ENCODE peak calls at places on chromosomes 16 and 17, in ten cellular contexts. A is right lobe of liver, D is transverse colon, L is spleen, F is endothelial cell of umbilical vein, P is GM12878, E is IMR-90, K is stomach, O is heart left ventricle, Q is A549. C is an unnamed sample.
A peak's percentile ranks its signal among the peaks of the same experiment; 100 is the strongest.

GRCh38 chr17:10292057-10292931 is 80.5 kb downstream of the MYH13 start:
- DNase-seq in P (peak; percentile 20), D (peak; percentile 11), K (no peak), F (no peak), E (peak; percentile 26), Q (no peak), A (no peak), L (no peak), O (peak; percentile 77), C (no peak)

GRCh38 chr16:22788190-22788530 is 25.8 kb upstream of the HS3ST2 start:
- DNase-seq in O (no peak), L (no peak), F (no peak), E (no peak), P (no peak), A (no peak), D (no peak), Q (no peak), K (no peak), C (no peak)

GRCh38 chr16:16930309-16931000 is 540.3 kb downstream of the XYLT1 start:
- DNase-seq in D (no peak), Q (no peak), K (no peak), O (no peak), E (no peak), F (no peak), A (no peak), L (no peak), P (no peak), C (no peak)

GRCh38 chr16:3536851-3537250 is 36.0 kb downstream of the CLUAP1 start:
- DNase-seq in O (peak; percentile 38), A (no peak), E (peak; percentile 2), L (no peak), Q (no peak), K (no peak), P (no peak), F (no peak), D (no peak), C (no peak)

GRCh38 chr16:16071631-16072244 is 122.3 kb downstream of the ABCC1 start:
- DNase-seq in O (peak; percentile 52), P (no peak), E (peak; percentile 78), F (no peak), Q (no peak), K (peak; percentile 86), A (no peak), D (no peak), L (no peak), C (no peak)

GRCh38 chr17:6455321-6455705 is 11.1 kb downstream of the PIMREG start:
- DNase-seq in Q (no peak), D (peak; percentile 62), K (peak; percentile 60), P (no peak), E (peak; percentile 17), O (peak; percentile 23), L (peak; percentile 91), F (no peak), A (no peak), C (no peak)

GRCh38 chr17:5198472-5198871 is 6.8 kb upstream of the ZNF594 start:
- DNase-seq in L (no peak), E (no peak), O (no peak), P (no peak), Q (no peak), A (no peak), F (no peak), D (no peak), K (no peak), C (no peak)

GRCh38 chr17:20267459-20267842 is 199.9 kb downstream of the LGALS9B start:
- DNase-seq in Q (no peak), O (no peak), D (no peak), K (no peak), A (no peak), L (no peak), F (peak; percentile 8), P (peak; percentile 4), E (no peak), C (no peak)

GRCh38 chr16:86040496-86040895 is 141.5 kb downstream of the IRF8 start:
- DNase-seq in D (no peak), A (peak; percentile 15), L (peak; percentile 48), O (no peak), K (no peak), E (no peak), P (no peak), Q (no peak), F (no peak), C (no peak)

GRCh38 chr17:77665833-77666232 is 292.7 kb upstream of the TNRC6C start:
- DNase-seq in A (no peak), K (no peak), Q (no peak), F (no peak), L (no peak), D (no peak), E (no peak), O (no peak), P (no peak), C (no peak)

GRCh38 chr16:79843631-79844043 is 243.1 kb upstream of the MAF start:
- DNase-seq in K (no peak), L (no peak), Q (no peak), O (no peak), F (no peak), E (no peak), D (no peak), P (peak; percentile 7), A (no peak), C (no peak)

GRCh38 chr17:8954339-8954738 is 11.2 kb downstream of the PIK3R5 start:
- DNase-seq in O (peak; percentile 77), Q (no peak), K (peak; percentile 50), F (no peak), P (no peak), E (no peak), L (peak; percentile 95), D (peak; percentile 59), A (peak; percentile 78), C (no peak)

GRCh38 chr17:70254735-70255460 is 85.6 kb downstream of the KCNJ2 start:
- DNase-seq in D (no peak), L (no peak), E (peak; percentile 54), Q (no peak), F (peak; percentile 54), K (no peak), O (no peak), A (no peak), P (no peak), C (no peak)

GRCh38 chr16:84832488-84833141 is 12.8 kb downstream of the CRISPLD2 start:
- DNase-seq in F (no peak), O (peak; percentile 91), P (no peak), D (peak; percentile 78), K (peak; percentile 54), A (peak; percentile 68), L (no peak), Q (no peak), E (peak; percentile 100), C (no peak)

GRCh38 chr17:82248815-82249638 is 20.2 kb downstream of the SLC16A3 start:
- DNase-seq in K (no peak), D (no peak), O (no peak), E (no peak), L (no peak), A (no peak), P (no peak), F (no peak), Q (no peak), C (no peak)

GRCh38 chr17:45868276-45868675 is 23.6 kb downstream of the SPPL2C start:
- DNase-seq in P (no peak), F (no peak), A (no peak), Q (no peak), O (no peak), K (no peak), E (no peak), L (no peak), D (no peak), C (no peak)

GRCh38 chr17:29141484-29141835 is 38.7 kb downstream of the MYO18A start:
- DNase-seq in K (no peak), F (no peak), O (no peak), L (no peak), D (no peak), A (no peak), P (no peak), Q (no peak), E (no peak), C (no peak)

GRCh38 chr17:75457047-75457654 is 716 bp downstream of the TMEM94 start:
- DNase-seq in A (no peak), Q (peak; percentile 36), D (no peak), L (peak; percentile 80), E (peak; percentile 45), F (peak; percentile 55), O (no peak), P (no peak), K (peak; percentile 27), C (peak; percentile 63)
- TF ChIP-seq POLR2A in A (no peak), Q (peak; percentile 32), D (no peak), L (no peak), E (no peak), F (peak; percentile 36), O (no peak), P (no peak), K (no peak), C (no peak)

GRCh38 chr17:74981979-74982662 is 5.3 kb upstream of the CDR2L start:
- DNase-seq in D (peak; percentile 77), F (peak; percentile 47), P (no peak), Q (peak; percentile 76), L (peak; percentile 94), A (no peak), O (peak; percentile 84), K (peak; percentile 79), E (peak; percentile 23), C (peak; percentile 65)
- TF ChIP-seq POLR2A in D (peak; percentile 65), F (peak; percentile 66), P (peak; percentile 72), Q (peak; percentile 94), L (no peak), A (peak; percentile 64), O (peak; percentile 77), K (no peak), E (peak; percentile 35), C (no peak)

DNA sequence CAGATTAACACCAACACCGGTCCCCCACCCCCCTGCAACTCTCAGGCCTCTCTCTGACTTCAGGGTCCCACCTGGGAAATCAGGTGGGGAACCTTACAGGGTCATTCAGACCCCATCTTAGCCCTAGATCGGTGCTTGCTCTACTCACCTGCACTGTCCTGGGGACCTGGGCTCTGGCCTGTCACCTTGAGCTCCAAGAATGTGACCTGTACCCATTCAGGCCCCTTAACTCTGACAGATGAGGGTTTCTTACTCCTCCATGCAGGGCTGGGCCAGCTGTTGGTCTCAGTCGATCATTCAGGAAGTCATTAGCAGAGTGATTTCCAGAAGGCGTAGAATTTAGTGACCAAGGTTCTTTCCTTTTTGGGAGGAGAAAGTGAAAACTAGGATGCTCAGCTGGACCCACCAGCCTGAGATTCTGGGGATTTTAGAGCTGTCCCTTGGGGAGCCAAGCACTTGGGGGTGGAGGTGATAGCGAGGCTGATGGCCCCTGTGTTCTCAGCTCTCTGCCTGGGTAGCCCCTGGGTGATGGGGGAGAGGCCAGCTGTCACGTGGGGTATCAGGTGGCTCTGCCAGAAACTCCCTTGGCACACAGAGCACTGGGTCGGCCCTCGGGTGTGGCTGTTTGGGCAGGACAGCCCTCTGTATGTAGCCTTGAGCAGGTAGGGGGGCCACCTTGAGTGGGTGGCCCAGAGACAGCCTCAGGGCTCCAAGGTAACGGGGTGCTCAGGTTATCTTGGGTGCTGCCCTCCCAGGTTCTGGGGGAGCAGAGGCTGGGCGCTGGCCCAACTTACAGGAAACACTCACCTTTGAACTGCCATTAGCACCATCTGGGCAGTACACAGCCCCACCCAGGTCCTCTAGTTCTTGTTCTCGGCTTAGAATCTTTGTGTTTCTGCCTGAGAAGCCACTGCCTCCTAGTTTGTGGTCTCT is 734 bp downstream of the MVP start:
- DNase-seq in E (no peak), O (peak; percentile 48), F (no peak), K (peak; percentile 86), A (peak; percentile 73), Q (peak; percentile 59), D (peak; percentile 91), P (peak; percentile 41), L (peak; percentile 90), C (no peak)
- TF ChIP-seq POLR2A in E (no peak), O (no peak), F (no peak), K (no peak), A (peak; percentile 28), Q (peak; percentile 12), D (peak; percentile 88), P (peak; percentile 87), L (no peak), C (no peak)

GRCh38 chr17:38848939-38849563 is 4.5 kb downstream of the RPL23 start:
- DNase-seq in O (no peak), A (no peak), E (no peak), K (no peak), P (no peak), F (no peak), Q (no peak), L (no peak), D (no peak), C (no peak)
- TF ChIP-seq POLR2A in O (no peak), A (no peak), E (no peak), K (no peak), P (no peak), F (no peak), Q (no peak), L (no peak), D (no peak), C (no peak)